ENCODE peak calls at places on chromosome X, in seven cellular contexts. C is brain microvascular endothelial cell; N is CD8-positive, alpha-beta memory T cell; X is H9; G is SK-N-SH; U is upper lobe of right lung; V is fibroblast of lung. K is an unnamed sample.

GRCh38 chrX:27619975-27620374 is 29.8 kb downstream of the DCAF8L2 start:
- DNase-seq in V (peak), U (no peak), G (no peak), N (no peak), X (no peak), C (no peak), K (no peak)

GRCh38 chrX:73127700-73128241 is 48.5 kb upstream of the PABPC1L2A start:
- DNase-seq in N (no peak), X (peak), C (no peak), U (peak), V (no peak), G (no peak), K (no peak)

GRCh38 chrX:125170459-125170858 is 149.2 kb upstream of the TEX13C start:
- DNase-seq in V (no peak), X (no peak), U (no peak), N (no peak), G (no peak), C (no peak), K (no peak)

GRCh38 chrX:118566359-118566758 is 70.7 kb downstream of the DOCK11 start:
- DNase-seq in X (no peak), N (no peak), C (no peak), G (no peak), V (peak), U (no peak), K (no peak)

GRCh38 chrX:47093860-47094259 is 15.6 kb downstream of the RGN start:
- DNase-seq in N (no peak), X (no peak), C (no peak), G (no peak), V (no peak), U (no peak), K (no peak)

GRCh38 chrX:48961585-48962091 is 4.2 kb upstream of the OTUD5 start:
- DNase-seq in V (no peak), C (peak), X (no peak), N (no peak), G (no peak), U (no peak), K (no peak)

GRCh38 chrX:23228950-23229448 is 105.7 kb upstream of the PTCHD1 start:
- DNase-seq in U (no peak), C (no peak), X (no peak), V (no peak), G (no peak), N (no peak), K (no peak)

GRCh38 chrX:126064901-126065541 is 101.1 kb downstream of the DCAF12L2 start:
- DNase-seq in C (no peak), X (peak), G (no peak), U (peak), V (no peak), N (peak), K (no peak)

GRCh38 chrX:40155617-40156471 is 58.1 kb upstream of the BCOR start:
- DNase-seq in V (no peak), U (no peak), G (peak), X (no peak), C (no peak), N (peak), K (no peak)

GRCh38 chrX:39577206-39577605 is 520.6 kb downstream of the BCOR start:
- DNase-seq in V (peak), G (no peak), X (no peak), C (no peak), U (no peak), N (no peak), K (no peak)

GRCh38 chrX:117996918-117997480 is 119.6 kb downstream of the KLHL13 start:
- DNase-seq in C (no peak), U (no peak), X (no peak), G (peak), N (no peak), V (peak), K (no peak)

GRCh38 chrX:19785647-19786046 is 101.8 kb downstream of the SH3KBP1 start:
- DNase-seq in U (no peak), V (no peak), C (no peak), X (no peak), G (no peak), N (no peak), K (no peak)

GRCh38 chrX:150299579-150299978 is 63.5 kb upstream of the MAMLD1 start:
- DNase-seq in C (no peak), X (no peak), G (no peak), N (no peak), U (no peak), V (no peak), K (no peak)

GRCh38 chrX:71917621-71918341 is 7.1 kb downstream of the NHSL2 start:
- DNase-seq in N (no peak), G (no peak), V (peak), X (peak), U (no peak), C (no peak), K (no peak)

GRCh38 chrX:39928704-39929439 is 168.9 kb downstream of the BCOR start:
- DNase-seq in N (no peak), C (no peak), V (no peak), G (no peak), U (no peak), X (no peak), K (no peak)

GRCh38 chrX:17414839-17415238 is 39.8 kb downstream of the NHS start:
- DNase-seq in C (no peak), N (no peak), X (peak), V (no peak), G (no peak), U (no peak), K (no peak)

GRCh38 chrX:64230123-64230970 is at the start of gene ASB12:
- DNase-seq in V (no peak), C (no peak), X (no peak), G (no peak), N (no peak), U (no peak), K (no peak)

GRCh38 chrX:16589211-16589610 is 60.7 kb upstream of the S100G start:
- DNase-seq in V (peak), G (no peak), X (no peak), C (peak), U (no peak), N (no peak), K (no peak)

GRCh38 chrX:151912780-151913179 is at the start of gene MAGEA4:
- DNase-seq in V (no peak), G (no peak), C (no peak), X (no peak), N (no peak), U (no peak), K (no peak)

GRCh38 chrX:31036895-31037294 is 34.9 kb downstream of the FTHL17 start:
- DNase-seq in C (peak), G (peak), V (peak), U (no peak), X (peak), N (no peak), K (peak)

GRCh38 chrX:39327255-39327654 is 526.0 kb downstream of the MID1IP1 start:
- DNase-seq in N (no peak), U (no peak), V (no peak), X (no peak), G (no peak), C (no peak), K (no peak)

GRCh38 chrX:48590203-48591103 is 6.8 kb upstream of the WDR13 start:
- DNase-seq in G (no peak), N (no peak), X (no peak), U (no peak), V (peak), C (no peak), K (no peak)

GRCh38 chrX:2484721-2485459 is 15.9 kb downstream of the DHRSX start:
- DNase-seq in U (no peak), N (no peak), G (no peak), C (peak), X (no peak), V (peak), K (no peak)

GRCh38 chrX:129599996-129600395 is 54.8 kb downstream of the APLN start:
- DNase-seq in G (no peak), X (no peak), N (no peak), V (no peak), C (no peak), U (no peak), K (no peak)

GRCh38 chrX:71542411-71542810 is 9.5 kb downstream of the OGT start:
- DNase-seq in C (no peak), X (no peak), V (peak), U (no peak), N (no peak), G (no peak), K (no peak)

GRCh38 chrX:14698770-14699169 is 169.4 kb downstream of the GLRA2 start:
- DNase-seq in V (no peak), C (no peak), X (no peak), N (no peak), G (no peak), U (no peak), K (no peak)

GRCh38 chrX:22742174-22742573 is 257.6 kb upstream of the DDX53 start:
- DNase-seq in X (no peak), U (no peak), V (peak), G (no peak), N (no peak), C (no peak), K (no peak)

GRCh38 chrX:136819026-136819425 is 38.3 kb upstream of the ARHGEF6 start:
- DNase-seq in N (no peak), G (no peak), V (no peak), U (no peak), X (no peak), C (no peak), K (no peak)

GRCh38 chrX:112687189-112687691 is 7.5 kb upstream of the LHFPL1 start:
- DNase-seq in G (no peak), N (no peak), U (no peak), C (no peak), V (peak), X (no peak), K (no peak)

GRCh38 chrX:69029696-69030245 is 135.5 kb downstream of the PJA1 start:
- DNase-seq in C (no peak), V (no peak), N (no peak), U (no peak), X (no peak), G (no peak), K (no peak)

GRCh38 chrX:18707442-18708049 is at the start of gene PPEF1:
- DNase-seq in V (no peak), G (peak), U (no peak), X (no peak), N (no peak), C (no peak), K (no peak)

GRCh38 chrX:154030266-154030665 is 10.6 kb upstream of the IRAK1 start:
- DNase-seq in N (no peak), G (no peak), V (no peak), C (no peak), U (no peak), X (no peak), K (peak)
- H3K27ac ChIP-seq in N (no peak), G (no peak), V (no peak), C (no peak), U (no peak), X (no peak), K (no peak)

GRCh38 chrX:54481751-54482150 is 14.3 kb downstream of the FGD1 start:
- DNase-seq in X (peak), V (no peak), N (no peak), G (peak), C (no peak), U (no peak), K (no peak)

GRCh38 chrX:54482839-54483593 is 13.0 kb downstream of the FGD1 start:
- DNase-seq in G (peak), N (no peak), V (no peak), U (no peak), C (no peak), X (peak), K (no peak)

GRCh38 chrX:54479471-54480122 is 16.4 kb downstream of the FGD1 start:
- DNase-seq in V (no peak), C (no peak), G (no peak), X (peak), N (no peak), U (no peak), K (no peak)

GRCh38 chrX:54483946-54484345 is 12.1 kb downstream of the FGD1 start:
- DNase-seq in X (no peak), N (no peak), C (no peak), U (no peak), G (no peak), V (no peak), K (no peak)

DNA sequence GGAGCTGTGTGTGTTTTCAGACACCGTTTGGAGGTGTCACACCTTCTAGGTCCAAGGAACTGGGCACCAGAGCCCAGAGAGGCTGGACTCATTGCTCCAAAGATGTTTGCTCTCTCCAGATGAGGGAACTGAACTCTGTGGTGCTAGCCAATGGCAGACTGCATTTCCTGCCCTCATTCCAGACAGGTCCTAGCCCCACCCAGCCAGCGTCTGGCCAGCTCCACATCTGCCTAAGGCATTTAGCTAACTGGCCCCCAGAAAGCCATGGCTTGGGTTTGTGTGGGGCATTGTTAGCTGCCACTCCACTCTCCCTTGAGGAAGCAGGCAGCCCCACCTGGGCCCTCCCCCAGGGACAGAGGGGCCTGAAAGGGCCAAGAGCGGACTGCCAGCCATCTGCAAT is 11.4 kb downstream of the FGD1 start:
- DNase-seq in V (no peak), G (peak), X (peak), U (no peak), N (no peak), C (no peak), K (no peak)
- H3K27ac ChIP-seq in V (no peak), G (peak), X (no peak), U (no peak), N (no peak), C (no peak), K (no peak)

DNA sequence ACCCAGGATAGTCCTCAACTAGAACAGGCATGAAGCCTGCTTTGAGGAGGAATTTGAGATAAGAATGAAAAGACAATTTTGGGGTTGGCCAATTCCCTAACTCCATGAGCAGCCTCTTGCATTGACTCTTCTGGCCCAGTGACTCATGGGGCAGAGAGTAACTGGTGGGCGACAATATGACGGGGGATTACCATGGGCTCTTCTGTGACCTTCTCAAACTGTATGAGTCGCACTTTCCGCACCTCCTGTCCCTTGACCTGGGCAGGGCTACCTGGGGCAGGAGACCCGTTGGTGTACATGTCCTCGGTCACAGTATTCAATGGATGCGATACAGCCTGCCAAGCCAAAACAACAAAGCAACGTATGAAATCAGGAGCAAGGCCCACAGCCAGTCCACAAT is 13.3 kb downstream of the MPP1 start:
- DNase-seq in U (no peak), N (no peak), X (no peak), G (no peak), V (no peak), C (no peak), K (no peak)
- H3K27ac ChIP-seq in U (no peak), N (no peak), X (no peak), G (no peak), V (no peak), C (no peak), K (no peak)

GRCh38 chrX:110509778-110510510 is 151.3 kb downstream of the RTL9 start:
- DNase-seq in C (no peak), U (no peak), G (no peak), V (peak), N (no peak), X (no peak), K (no peak)
- H3K27ac ChIP-seq in C (no peak), U (no peak), G (no peak), V (no peak), N (no peak), X (peak), K (no peak)

GRCh38 chrX:79065696-79066095 is 78.8 kb upstream of the GPR174 start:
- DNase-seq in X (no peak), U (no peak), G (no peak), N (no peak), V (no peak), C (no peak), K (no peak)
- H3K27ac ChIP-seq in X (no peak), U (no peak), G (no peak), N (no peak), V (no peak), C (no peak), K (no peak)

DNA sequence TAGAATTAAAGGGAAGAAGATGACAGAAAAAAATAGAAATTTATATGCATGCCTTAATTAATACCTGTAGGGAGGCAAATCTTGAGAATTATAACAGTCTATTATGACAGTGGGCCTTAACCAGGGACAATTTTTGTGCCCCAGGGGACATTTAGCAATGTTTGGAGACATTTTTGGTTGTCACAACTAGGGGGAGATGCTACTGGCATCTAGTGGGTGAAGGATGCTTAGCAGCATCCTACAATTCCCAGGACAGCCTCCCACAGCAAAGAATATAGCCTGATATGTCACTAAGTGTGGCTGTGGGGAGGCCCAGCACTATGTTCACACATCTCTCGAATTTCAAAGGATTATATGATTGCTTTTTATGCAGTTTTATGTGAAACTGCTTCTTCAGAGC is 10.5 kb downstream of the GPR82 start:
- DNase-seq in X (no peak), U (no peak), N (no peak), G (peak), V (no peak), C (peak), K (no peak)
- H3K27ac ChIP-seq in X (no peak), U (no peak), N (no peak), G (no peak), V (no peak), C (no peak), K (no peak)

DNA sequence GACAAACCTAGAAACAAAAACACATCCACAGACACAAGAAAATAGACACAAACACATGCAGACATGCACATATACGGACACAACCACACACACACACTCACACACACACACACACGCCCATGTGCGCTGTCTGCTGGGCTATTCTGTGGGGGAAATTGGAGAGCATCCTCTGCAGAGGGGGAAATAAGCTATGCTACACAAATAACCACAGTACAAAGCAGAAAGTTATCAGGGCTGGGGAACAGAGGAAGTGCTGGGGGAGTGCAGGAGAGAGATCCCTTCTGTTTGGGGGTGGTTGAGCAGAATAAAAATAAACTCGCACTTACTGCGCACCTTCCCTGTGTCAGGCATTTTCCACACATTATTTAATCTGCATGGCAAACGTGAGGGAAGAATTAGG is 19.8 kb downstream of the IQSEC2 start:
- DNase-seq in N (no peak), V (no peak), U (no peak), C (peak), X (no peak), G (no peak), K (no peak)
- H3K27ac ChIP-seq in N (no peak), V (no peak), U (no peak), C (no peak), X (no peak), G (no peak), K (no peak)

DNA sequence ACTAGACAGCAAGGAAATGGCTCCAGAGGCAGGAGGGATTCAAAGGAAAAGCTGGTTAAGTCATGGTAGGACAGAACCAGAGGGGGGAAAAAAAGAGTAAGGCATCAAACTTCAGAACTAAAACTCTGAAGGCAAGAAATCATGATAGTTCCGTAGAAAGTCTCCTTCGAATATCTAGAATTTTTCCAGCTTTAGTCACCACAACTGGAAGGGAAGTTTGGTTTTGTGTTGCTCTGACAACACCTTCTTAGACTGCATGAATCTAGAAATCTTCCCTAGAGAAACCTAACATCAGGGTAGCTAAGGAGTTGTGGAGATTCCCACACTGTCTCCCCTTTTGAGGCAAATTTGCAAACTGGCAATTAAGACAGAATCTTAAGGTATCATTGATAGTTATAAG is 33.7 kb downstream of the AMMECR1 start:
- DNase-seq in U (no peak), V (peak), G (no peak), C (peak), N (no peak), X (no peak), K (no peak)
- H3K27ac ChIP-seq in U (no peak), V (peak), G (no peak), C (peak), N (no peak), X (no peak), K (no peak)

GRCh38 chrX:21375795-21376069 is 1.5 kb downstream of the CNKSR2 start:
- DNase-seq in C (no peak), G (peak), N (no peak), V (no peak), U (no peak), X (no peak), K (no peak)
- H3K27ac ChIP-seq in C (no peak), G (no peak), N (no peak), V (no peak), U (no peak), X (no peak), K (no peak)